ENCODE peak calls at places on chromosome 7, in seven cellular contexts. X is fibroblast of lung; D is left ventricle myocardium inferior; V is WERI-Rb-1; K is CD8-positive, alpha-beta memory T cell; G is ascending aorta; L is breast epithelium. N is an unnamed sample. For H3K27me3, the result is how much of the 10 kb centered on the place peaks cover.

GRCh38 chr7:55063633-55064032 is 44.8 kb downstream of the EGFR start:
- DNase-seq in X (peak), D (no peak), V (no peak), K (no peak), G (no peak), L (no peak), N (no peak)

GRCh38 chr7:93717217-93717900 is 142.8 kb upstream of the CALCR start:
- DNase-seq in X (peak), D (no peak), V (no peak), K (no peak), G (no peak), L (no peak), N (no peak)

GRCh38 chr7:33982425-33982786 is 77.1 kb downstream of the BMPER start:
- DNase-seq in X (peak), D (no peak), V (peak), K (no peak), G (no peak), L (no peak), N (no peak)

GRCh38 chr7:105790996-105791395 is 85.4 kb downstream of the ATXN7L1 start:
- DNase-seq in X (no peak), D (no peak), V (no peak), K (no peak), G (no peak), L (no peak), N (no peak)

GRCh38 chr7:80134536-80135305 is at the start of gene GNAI1:
- DNase-seq in X (peak), D (peak), V (peak), K (no peak), G (peak), L (no peak), N (peak)

GRCh38 chr7:17460665-17461064 is 162.2 kb downstream of the AHR start:
- DNase-seq in X (no peak), D (no peak), V (no peak), K (no peak), G (no peak), L (no peak), N (no peak)

GRCh38 chr7:64868469-64868868 is 34.6 kb upstream of the ZNF273 start:
- DNase-seq in X (no peak), D (no peak), V (no peak), K (no peak), G (no peak), L (no peak), N (no peak)

GRCh38 chr7:95481768-95482167 is 4.0 kb upstream of the ASB4 start:
- DNase-seq in X (no peak), D (no peak), V (no peak), K (no peak), G (no peak), L (no peak), N (no peak)

GRCh38 chr7:1129431-1129830 is 30.6 kb downstream of the ZFAND2A start:
- DNase-seq in X (no peak), D (no peak), V (no peak), K (no peak), G (no peak), L (peak), N (no peak)

GRCh38 chr7:137996386-137996851 is 5.5 kb downstream of the CREB3L2 start:
- DNase-seq in X (peak), D (peak), V (peak), K (no peak), G (no peak), L (no peak), N (peak)

GRCh38 chr7:68853254-68853653 is 745.0 kb upstream of the AUTS2 start:
- DNase-seq in X (no peak), D (no peak), V (no peak), K (no peak), G (no peak), L (no peak), N (no peak)

GRCh38 chr7:155860461-155860839 is 48.2 kb upstream of the SHH start:
- DNase-seq in X (no peak), D (no peak), V (no peak), K (no peak), G (peak), L (no peak), N (no peak)

GRCh38 chr7:140033779-140034363 is 28.9 kb downstream of the PARP12 start:
- DNase-seq in X (no peak), D (no peak), V (no peak), K (no peak), G (no peak), L (no peak), N (no peak)

GRCh38 chr7:54015251-54015650 is 526.9 kb upstream of the VSTM2A start:
- DNase-seq in X (no peak), D (no peak), V (peak), K (no peak), G (no peak), L (no peak), N (no peak)

GRCh38 chr7:43764039-43764789 is 5.7 kb downstream of the BLVRA start:
- DNase-seq in X (no peak), D (peak), V (no peak), K (no peak), G (peak), L (no peak), N (peak)

GRCh38 chr7:96727534-96728088 is 18.0 kb upstream of the SEM1 start:
- DNase-seq in X (no peak), D (no peak), V (no peak), K (no peak), G (no peak), L (no peak), N (no peak)

GRCh38 chr7:82444220-82445049 is 858 bp upstream of the CACNA2D1 start:
- DNase-seq in X (no peak), D (no peak), V (peak), K (no peak), G (no peak), L (no peak), N (no peak)

GRCh38 chr7:25926009-25926408 is 226.0 kb upstream of the NFE2L3 start:
- DNase-seq in X (peak), D (no peak), V (no peak), K (no peak), G (no peak), L (no peak), N (no peak)

GRCh38 chr7:149869291-149869650 is 4.5 kb upstream of the ATP6V0E2 start:
- DNase-seq in X (no peak), D (no peak), V (no peak), K (no peak), G (no peak), L (no peak), N (no peak)

GRCh38 chr7:102469972-102470825 is 5.4 kb downstream of the LRWD1 start:
- DNase-seq in X (no peak), D (no peak), V (peak), K (no peak), G (no peak), L (peak), N (peak)

GRCh38 chr7:94289071-94289470 is 105.6 kb upstream of the COL1A2 start:
- DNase-seq in X (peak), D (peak), V (peak), K (no peak), G (peak), L (no peak), N (peak)

GRCh38 chr7:22205631-22206030 is 151.3 kb downstream of the RAPGEF5 start:
- DNase-seq in X (no peak), D (no peak), V (no peak), K (no peak), G (no peak), L (no peak), N (no peak)

GRCh38 chr7:93307131-93307660 is 75.0 kb downstream of the VPS50 start:
- DNase-seq in X (peak), D (no peak), V (no peak), K (no peak), G (no peak), L (no peak), N (no peak)

GRCh38 chr7:70700055-70700934 is 431.6 kb upstream of the GALNT17 start:
- DNase-seq in X (no peak), D (no peak), V (no peak), K (no peak), G (no peak), L (no peak), N (no peak)

GRCh38 chr7:151306374-151306773 is 35.2 kb upstream of the NUB1 start:
- DNase-seq in X (no peak), D (no peak), V (no peak), K (no peak), G (peak), L (no peak), N (no peak)
- H3K4me3 ChIP-seq in X (no peak), D (no peak), V (no peak), K (no peak), G (no peak), L (no peak), N (no peak)

DNA sequence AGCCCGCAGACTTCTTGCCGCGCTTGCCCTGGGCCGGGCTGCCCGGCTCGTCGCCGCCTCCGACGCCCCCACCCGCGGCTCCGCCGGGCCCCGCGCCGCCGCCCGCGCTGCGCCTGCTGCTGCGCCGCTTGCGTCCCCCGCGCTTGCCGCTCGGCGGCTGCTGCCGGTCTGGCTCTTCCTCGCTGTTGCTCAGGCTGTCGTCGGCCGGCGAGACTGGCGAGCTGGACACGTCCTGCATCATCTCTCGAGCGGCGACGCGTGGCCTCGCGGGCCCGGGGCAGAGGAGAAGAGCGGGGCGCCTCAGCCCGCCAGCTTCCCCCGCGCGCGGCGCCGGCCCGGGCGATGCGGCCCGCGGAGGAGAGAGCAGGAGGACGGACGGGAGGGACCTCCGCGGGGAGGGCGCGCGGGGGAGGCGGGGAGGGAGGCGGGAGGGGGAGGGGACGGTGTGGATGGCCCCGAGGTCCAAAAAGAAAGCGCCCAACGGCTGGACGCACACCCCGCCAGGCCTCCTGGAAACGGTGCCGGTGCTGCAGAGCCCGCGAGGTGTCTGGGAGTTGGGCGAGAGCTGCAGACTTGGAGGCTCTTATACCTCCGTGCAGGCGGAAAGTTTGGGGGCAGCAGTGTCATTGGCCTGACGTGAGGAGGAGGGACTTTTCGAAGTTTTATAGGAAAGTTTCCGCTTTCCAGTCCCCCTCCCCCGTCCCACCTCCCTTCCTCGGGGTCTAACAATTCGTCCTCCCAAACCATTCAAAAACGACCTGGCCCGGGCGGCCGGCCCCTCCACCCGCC is at the start of gene TWIST1:
- DNase-seq in X (peak), D (peak), V (peak), K (no peak), G (peak), L (no peak), N (peak)
- H3K27me3 ChIP-seq in X (under half), D (half or more), V (under half), K (under half), G (under half), L (half or more), N (under half)

GRCh38 chr7:49774459-49775064 is 1.1 kb downstream of the VWC2 start:
- DNase-seq in X (no peak), D (peak), V (peak), K (no peak), G (no peak), L (no peak), N (no peak)

GRCh38 chr7:49775065-49775948 is 1.9 kb downstream of the VWC2 start:
- DNase-seq in X (no peak), D (no peak), V (peak), K (no peak), G (no peak), L (no peak), N (no peak)

GRCh38 chr7:49773939-49774458 is 561 bp downstream of the VWC2 start:
- DNase-seq in X (no peak), D (no peak), V (no peak), K (no peak), G (no peak), L (no peak), N (no peak)

GRCh38 chr7:49776994-49777393 is 3.6 kb downstream of the VWC2 start:
- DNase-seq in X (no peak), D (no peak), V (peak), K (no peak), G (no peak), L (no peak), N (no peak)

GRCh38 chr7:49775949-49776443 is 2.6 kb downstream of the VWC2 start:
- DNase-seq in X (no peak), D (no peak), V (no peak), K (no peak), G (no peak), L (no peak), N (no peak)
- H3K4me3 ChIP-seq in X (no peak), D (peak), V (peak), K (no peak), G (peak), L (peak), N (peak)

GRCh38 chr7:151185762-151186639 is 1.0 kb downstream of the ASB10 start:
- DNase-seq in X (no peak), D (no peak), V (no peak), K (no peak), G (no peak), L (peak), N (no peak)
- H3K27me3 ChIP-seq in X (under half), D (under half), V (under half), K (under half), G (under half), L (under half), N (under half)

DNA sequence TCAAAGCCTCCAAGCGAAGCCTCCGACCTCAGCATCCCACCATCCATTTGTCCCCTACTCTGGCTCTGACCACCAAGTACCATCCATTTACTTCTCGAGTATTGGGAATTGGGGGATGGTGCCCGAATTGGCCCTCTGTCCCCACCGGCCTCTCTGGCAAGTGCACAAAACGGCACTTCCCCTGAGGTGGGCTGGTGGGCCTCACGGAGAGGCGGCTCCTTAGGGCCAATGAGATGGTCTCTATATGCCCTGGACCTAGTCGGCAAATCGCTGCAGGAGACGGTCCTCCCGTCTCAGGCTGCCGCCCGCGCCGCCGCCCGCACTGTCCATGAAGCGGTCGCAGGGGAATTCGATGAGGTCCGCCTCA is 2.8 kb downstream of the TRIL start:
- DNase-seq in X (no peak), D (no peak), V (no peak), K (no peak), G (no peak), L (no peak), N (no peak)
- H3K4me3 ChIP-seq in X (no peak), D (peak), V (no peak), K (no peak), G (peak), L (peak), N (peak)

DNA sequence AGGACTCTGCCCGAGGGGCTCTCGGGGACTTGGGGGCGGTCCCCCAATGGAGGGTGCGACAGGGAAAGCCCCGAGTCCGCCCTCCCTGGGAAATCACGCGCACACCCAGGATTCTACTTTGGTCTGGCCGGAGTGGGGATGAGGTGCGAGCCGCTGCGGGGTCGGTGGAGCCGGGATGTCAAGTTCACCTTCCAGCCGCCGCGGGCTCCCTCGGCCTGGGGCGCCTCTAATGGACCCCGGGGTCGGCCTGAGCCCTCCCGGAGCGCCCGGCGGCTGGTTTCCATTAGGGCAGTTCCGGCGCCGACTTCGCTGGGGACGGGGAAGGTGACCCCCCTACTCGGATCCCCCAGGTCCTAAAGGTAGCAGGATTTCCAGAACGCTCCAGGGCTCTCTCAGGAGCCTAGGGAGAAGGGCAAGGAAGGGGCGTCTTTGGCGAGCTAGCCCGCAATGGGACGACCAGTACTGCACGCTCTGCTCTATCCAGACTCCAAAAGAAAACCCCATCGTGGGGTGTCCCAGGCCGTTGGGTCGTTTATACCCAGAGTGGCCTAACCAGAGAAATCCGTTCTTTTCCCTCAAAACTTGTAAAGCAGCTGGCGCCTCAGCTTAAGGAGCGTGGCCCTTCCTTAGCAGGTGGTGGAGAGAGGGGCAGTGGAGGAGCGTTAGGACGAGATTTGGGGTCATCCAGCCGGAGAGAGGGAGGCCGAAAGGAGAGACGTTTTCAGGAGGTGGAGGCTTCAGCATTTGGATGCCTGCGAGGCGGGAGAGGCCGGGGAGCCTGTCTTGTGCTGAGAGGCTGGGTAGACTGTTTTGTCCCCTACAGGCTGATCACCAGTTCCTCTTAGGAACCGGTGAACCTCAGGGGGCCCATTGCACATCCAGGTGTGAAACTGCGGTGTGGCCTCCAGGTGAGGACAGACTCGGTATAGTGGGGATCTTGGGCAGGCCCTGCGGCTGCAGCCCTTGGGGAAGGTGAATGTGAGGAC is 860 bp upstream of the WDR86 start:
- DNase-seq in X (peak), D (no peak), V (peak), K (peak), G (no peak), L (no peak), N (no peak)
- H3K27me3 ChIP-seq in X (under half), D (half or more), V (under half), K (under half), G (under half), L (under half), N (under half)

DNA sequence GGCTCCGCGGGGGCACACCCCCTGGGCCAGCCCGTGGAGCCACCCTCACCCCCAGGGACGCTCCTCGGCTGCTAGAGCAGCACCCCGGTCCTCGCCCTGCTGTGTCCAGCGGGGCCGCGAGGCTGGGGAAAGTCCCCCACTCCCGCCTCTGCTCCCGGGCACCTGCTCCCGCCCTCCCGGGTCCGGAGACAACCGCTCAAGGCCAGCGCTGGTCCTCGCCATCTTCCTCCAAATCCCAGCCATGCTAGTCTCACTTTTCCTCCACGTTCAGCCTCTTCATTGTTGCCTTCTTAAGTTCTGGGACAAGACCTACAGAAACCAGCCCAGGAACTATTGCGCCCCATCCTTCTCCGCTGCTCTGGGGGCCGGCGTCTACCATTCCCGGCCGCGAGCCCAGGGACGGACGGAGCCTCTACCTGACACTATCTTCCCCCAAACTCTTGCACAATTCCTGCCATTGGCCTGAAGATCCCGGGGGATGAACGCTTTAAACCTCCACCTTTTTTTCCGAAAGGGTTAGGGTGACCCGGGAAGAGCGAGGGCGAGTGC is 4.8 kb upstream of the KCP start:
- DNase-seq in X (no peak), D (no peak), V (no peak), K (no peak), G (peak), L (peak), N (no peak)
- H3K4me3 ChIP-seq in X (no peak), D (peak), V (no peak), K (no peak), G (peak), L (peak), N (peak)

GRCh38 chr7:47504546-47505316 is 77.2 kb downstream of the TNS3 start:
- DNase-seq in X (no peak), D (no peak), V (no peak), K (no peak), G (no peak), L (no peak), N (no peak)
- H3K27me3 ChIP-seq in X (under half), D (under half), V (under half), K (under half), G (under half), L (under half), N (under half)

GRCh38 chr7:151275813-151276577 is 27.5 kb upstream of the SMARCD3 start:
- DNase-seq in X (no peak), D (no peak), V (peak), K (peak), G (peak), L (no peak), N (peak)
- H3K4me3 ChIP-seq in X (no peak), D (peak), V (no peak), K (no peak), G (peak), L (peak), N (peak)

GRCh38 chr7:21123586-21123985 is 304.3 kb upstream of the SP4 start:
- DNase-seq in X (no peak), D (no peak), V (no peak), K (no peak), G (no peak), L (no peak), N (no peak)
- H3K27me3 ChIP-seq in X (under half), D (under half), V (under half), K (under half), G (under half), L (under half), N (under half)